ENCODE peak calls at places on chromosomes 2 and 18, in four cellular contexts. One of them, this sample, is unnamed.

GRCh38 chr18:50704541-50704940 is 115.3 kb downstream of the MRO start:
- DNase-seq in OCI-LY7: no peak
- DNase-seq in cardiac muscle cell: peak
- DNase-seq in psoas muscle: no peak
- DNase-seq in this sample: no peak

GRCh38 chr2:317501-318424 is 29.9 kb upstream of the ALKAL2 start:
- DNase-seq in OCI-LY7: no peak
- DNase-seq in cardiac muscle cell: peak
- DNase-seq in psoas muscle: no peak
- DNase-seq in this sample: peak

GRCh38 chr2:117828870-117829269 is 14.4 kb downstream of the DDX18 start:
- DNase-seq in OCI-LY7: no peak
- DNase-seq in cardiac muscle cell: no peak
- DNase-seq in psoas muscle: no peak
- DNase-seq in this sample: no peak

GRCh38 chr2:7792031-7792651 is 874.9 kb downstream of the RNF144A start:
- DNase-seq in OCI-LY7: no peak
- DNase-seq in cardiac muscle cell: no peak
- DNase-seq in psoas muscle: no peak
- DNase-seq in this sample: no peak

GRCh38 chr2:173997269-173997668 is 32.1 kb upstream of the SP3 start:
- DNase-seq in OCI-LY7: peak
- DNase-seq in cardiac muscle cell: peak
- DNase-seq in psoas muscle: peak
- DNase-seq in this sample: no peak

GRCh38 chr2:219352448-219353023 is 20.0 kb upstream of the RESP18 start:
- DNase-seq in OCI-LY7: peak
- DNase-seq in cardiac muscle cell: peak
- DNase-seq in psoas muscle: no peak
- DNase-seq in this sample: peak

GRCh38 chr2:42103829-42104228 is 56.0 kb downstream of the PKDCC start:
- DNase-seq in OCI-LY7: no peak
- DNase-seq in cardiac muscle cell: no peak
- DNase-seq in psoas muscle: no peak
- DNase-seq in this sample: no peak

GRCh38 chr2:29033172-29033571 is 41.2 kb downstream of the PCARE start:
- DNase-seq in OCI-LY7: no peak
- DNase-seq in cardiac muscle cell: peak
- DNase-seq in psoas muscle: peak
- DNase-seq in this sample: no peak

GRCh38 chr2:178279142-178279541 is 84.8 kb downstream of the OSBPL6 start:
- DNase-seq in OCI-LY7: no peak
- DNase-seq in cardiac muscle cell: peak
- DNase-seq in psoas muscle: no peak
- DNase-seq in this sample: no peak

GRCh38 chr2:101356486-101356885 is 30.8 kb downstream of the CREG2 start:
- DNase-seq in OCI-LY7: no peak
- DNase-seq in cardiac muscle cell: peak
- DNase-seq in psoas muscle: no peak
- DNase-seq in this sample: no peak

GRCh38 chr18:9642799-9643445 is 28.6 kb upstream of the PPP4R1 start:
- DNase-seq in OCI-LY7: no peak
- DNase-seq in cardiac muscle cell: peak
- DNase-seq in psoas muscle: no peak
- DNase-seq in this sample: no peak

GRCh38 chr2:229636568-229636967 is 77.8 kb downstream of the DNER start:
- DNase-seq in OCI-LY7: no peak
- DNase-seq in cardiac muscle cell: no peak
- DNase-seq in psoas muscle: no peak
- DNase-seq in this sample: no peak

GRCh38 chr2:71935291-71935848 is 212.3 kb downstream of the CYP26B1 start:
- DNase-seq in OCI-LY7: no peak
- DNase-seq in cardiac muscle cell: peak
- DNase-seq in psoas muscle: peak
- DNase-seq in this sample: no peak

GRCh38 chr18:31954349-31954748 is 11.4 kb upstream of the TRAPPC8 start:
- DNase-seq in OCI-LY7: no peak
- DNase-seq in cardiac muscle cell: peak
- DNase-seq in psoas muscle: no peak
- DNase-seq in this sample: no peak

GRCh38 chr2:223475901-223476300 is 126.3 kb downstream of the SCG2 start:
- DNase-seq in OCI-LY7: no peak
- DNase-seq in cardiac muscle cell: no peak
- DNase-seq in psoas muscle: no peak
- DNase-seq in this sample: no peak

GRCh38 chr2:199464614-199465352 is 7.0 kb upstream of the SATB2 start:
- DNase-seq in OCI-LY7: no peak
- DNase-seq in cardiac muscle cell: no peak
- DNase-seq in psoas muscle: no peak
- DNase-seq in this sample: no peak

GRCh38 chr2:124001681-124002080 is 23.4 kb upstream of the CNTNAP5 start:
- DNase-seq in OCI-LY7: no peak
- DNase-seq in cardiac muscle cell: no peak
- DNase-seq in psoas muscle: no peak
- DNase-seq in this sample: no peak

GRCh38 chr2:73290049-73290839 is 3.1 kb downstream of the EGR4 start:
- DNase-seq in OCI-LY7: peak
- DNase-seq in cardiac muscle cell: peak
- DNase-seq in psoas muscle: no peak
- DNase-seq in this sample: no peak

GRCh38 chr18:50424877-50425690 is 50.2 kb downstream of the SKA1 start:
- DNase-seq in OCI-LY7: no peak
- DNase-seq in cardiac muscle cell: peak
- DNase-seq in psoas muscle: no peak
- DNase-seq in this sample: no peak

GRCh38 chr2:15745907-15746306 is 154.2 kb downstream of the DDX1 start:
- DNase-seq in OCI-LY7: no peak
- DNase-seq in cardiac muscle cell: no peak
- DNase-seq in psoas muscle: no peak
- DNase-seq in this sample: no peak

GRCh38 chr2:10236571-10237391 is 65.9 kb upstream of the HPCAL1 start:
- DNase-seq in OCI-LY7: no peak
- DNase-seq in cardiac muscle cell: no peak
- DNase-seq in psoas muscle: peak
- DNase-seq in this sample: no peak

GRCh38 chr2:10575566-10576300 is 114.0 kb downstream of the NOL10 start:
- DNase-seq in OCI-LY7: no peak
- DNase-seq in cardiac muscle cell: peak
- DNase-seq in psoas muscle: no peak
- DNase-seq in this sample: no peak

GRCh38 chr2:18156002-18156401 is 277.5 kb downstream of the KCNS3 start:
- DNase-seq in OCI-LY7: no peak
- DNase-seq in cardiac muscle cell: no peak
- DNase-seq in psoas muscle: no peak
- DNase-seq in this sample: no peak

GRCh38 chr2:99101697-99102096 is 39.8 kb upstream of the C2orf15 start:
- DNase-seq in OCI-LY7: no peak
- DNase-seq in cardiac muscle cell: peak
- DNase-seq in psoas muscle: no peak
- DNase-seq in this sample: no peak

GRCh38 chr18:8341481-8342230 is 267.6 kb upstream of the RAB12 start:
- DNase-seq in OCI-LY7: no peak
- DNase-seq in cardiac muscle cell: peak
- DNase-seq in psoas muscle: no peak
- DNase-seq in this sample: no peak

GRCh38 chr2:236014408-236015131 is 153.6 kb downstream of the GBX2 start:
- DNase-seq in OCI-LY7: no peak
- DNase-seq in cardiac muscle cell: no peak
- DNase-seq in psoas muscle: no peak
- DNase-seq in this sample: no peak

GRCh38 chr2:240234503-240234951 is 94.1 kb upstream of the OTOS start:
- DNase-seq in OCI-LY7: no peak
- DNase-seq in cardiac muscle cell: no peak
- DNase-seq in psoas muscle: no peak
- DNase-seq in this sample: no peak

GRCh38 chr2:15748736-15749323 is 157.2 kb downstream of the DDX1 start:
- DNase-seq in OCI-LY7: peak
- DNase-seq in cardiac muscle cell: peak
- DNase-seq in psoas muscle: no peak
- DNase-seq in this sample: peak

GRCh38 chr2:216594081-216594480 is 39.1 kb upstream of the IGFBP2 start:
- DNase-seq in OCI-LY7: no peak
- DNase-seq in cardiac muscle cell: no peak
- DNase-seq in psoas muscle: no peak
- DNase-seq in this sample: no peak

GRCh38 chr2:216591480-216591879 is 41.7 kb upstream of the IGFBP2 start:
- DNase-seq in OCI-LY7: no peak
- DNase-seq in cardiac muscle cell: no peak
- DNase-seq in psoas muscle: no peak
- DNase-seq in this sample: no peak

GRCh38 chr2:216588771-216589363 is 44.4 kb upstream of the IGFBP2 start:
- DNase-seq in OCI-LY7: no peak
- DNase-seq in cardiac muscle cell: no peak
- DNase-seq in psoas muscle: no peak
- DNase-seq in this sample: no peak

GRCh38 chr2:216589779-216590178 is 43.4 kb upstream of the IGFBP2 start:
- DNase-seq in OCI-LY7: no peak
- DNase-seq in cardiac muscle cell: no peak
- DNase-seq in psoas muscle: no peak
- DNase-seq in this sample: no peak

GRCh38 chr2:216590780-216591179 is 42.4 kb upstream of the IGFBP2 start:
- DNase-seq in OCI-LY7: no peak
- DNase-seq in cardiac muscle cell: peak
- DNase-seq in psoas muscle: no peak
- DNase-seq in this sample: no peak
- TF ChIP-seq CTCF in OCI-LY7: no peak
- TF ChIP-seq CTCF in cardiac muscle cell: peak
- TF ChIP-seq CTCF in psoas muscle: no peak
- TF ChIP-seq CTCF in this sample: no peak

GRCh38 chr2:128601298-128602037 is 282.8 kb upstream of the HS6ST1 start:
- DNase-seq in OCI-LY7: no peak
- DNase-seq in cardiac muscle cell: no peak
- DNase-seq in psoas muscle: peak
- DNase-seq in this sample: no peak
- TF ChIP-seq CTCF in OCI-LY7: no peak
- TF ChIP-seq CTCF in cardiac muscle cell: no peak
- TF ChIP-seq CTCF in psoas muscle: no peak
- TF ChIP-seq CTCF in this sample: no peak

GRCh38 chr2:176170606-176171005 is 13.5 kb downstream of the HOXD3 start:
- DNase-seq in OCI-LY7: no peak
- DNase-seq in cardiac muscle cell: no peak
- DNase-seq in psoas muscle: no peak
- DNase-seq in this sample: no peak

GRCh38 chr2:176172007-176172747 is 15.1 kb downstream of the HOXD3 start:
- DNase-seq in OCI-LY7: no peak
- DNase-seq in cardiac muscle cell: no peak
- DNase-seq in psoas muscle: no peak
- DNase-seq in this sample: no peak

GRCh38 chr2:176169711-176170110 is 12.6 kb downstream of the HOXD3 start:
- DNase-seq in OCI-LY7: no peak
- DNase-seq in cardiac muscle cell: no peak
- DNase-seq in psoas muscle: no peak
- DNase-seq in this sample: no peak

GRCh38 chr2:176172748-176173586 is 15.5 kb upstream of the HOXD1 start:
- DNase-seq in OCI-LY7: no peak
- DNase-seq in cardiac muscle cell: no peak
- DNase-seq in psoas muscle: no peak
- DNase-seq in this sample: no peak

GRCh38 chr2:176171331-176172006 is 14.4 kb downstream of the HOXD3 start:
- DNase-seq in OCI-LY7: no peak
- DNase-seq in cardiac muscle cell: no peak
- DNase-seq in psoas muscle: no peak
- DNase-seq in this sample: no peak
- TF ChIP-seq CTCF in OCI-LY7: no peak
- TF ChIP-seq CTCF in cardiac muscle cell: no peak
- TF ChIP-seq CTCF in psoas muscle: no peak
- TF ChIP-seq CTCF in this sample: no peak

GRCh38 chr2:66445076-66445724 is 10.3 kb downstream of the MEIS1 start:
- DNase-seq in OCI-LY7: no peak
- DNase-seq in cardiac muscle cell: no peak
- DNase-seq in psoas muscle: peak
- DNase-seq in this sample: no peak
- TF ChIP-seq CTCF in OCI-LY7: no peak
- TF ChIP-seq CTCF in cardiac muscle cell: no peak
- TF ChIP-seq CTCF in psoas muscle: no peak
- TF ChIP-seq CTCF in this sample: peak

DNA sequence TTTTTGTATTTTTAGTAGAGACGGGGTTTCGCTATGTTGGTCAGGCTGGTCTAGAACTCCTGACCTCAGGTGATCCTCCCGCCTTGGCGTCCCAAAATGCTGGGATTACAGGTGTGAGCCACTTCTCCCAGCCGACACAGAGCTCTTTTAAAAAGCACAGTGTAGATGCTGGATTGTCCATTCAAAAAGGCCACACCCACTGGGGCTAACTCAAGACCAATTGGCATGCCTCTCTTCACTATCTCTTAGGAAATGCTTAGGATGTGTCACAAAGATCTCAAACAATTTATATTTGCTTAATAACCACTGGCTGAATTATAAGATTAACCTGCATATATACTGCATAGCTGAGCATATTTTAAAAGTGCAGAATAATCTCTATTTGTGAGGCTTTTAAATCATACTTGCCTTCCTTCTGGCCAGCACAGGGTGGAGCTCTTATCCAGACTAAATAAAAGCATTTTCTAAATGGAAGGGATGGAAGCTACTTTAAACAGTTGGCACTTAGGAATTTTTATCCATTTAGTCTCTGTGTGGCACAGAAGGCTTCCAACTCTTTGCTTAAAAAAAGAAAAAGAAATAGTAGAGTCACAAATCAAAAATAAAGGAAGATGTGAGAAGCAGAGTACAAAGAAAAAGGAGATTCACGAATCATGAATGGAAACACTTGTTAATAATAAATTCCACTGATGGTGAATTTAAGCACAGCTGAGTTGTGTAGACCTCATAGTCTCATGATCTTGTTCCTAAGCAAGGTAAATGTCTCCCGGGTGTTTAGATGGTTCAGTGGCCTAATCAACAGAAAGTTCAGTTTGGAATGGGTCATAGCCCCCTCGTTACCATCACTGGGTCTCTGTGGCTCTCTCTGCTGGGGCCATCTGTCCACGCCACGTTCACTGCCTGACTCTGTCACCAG is 22.4 kb downstream of the CRYGD start:
- DNase-seq in OCI-LY7: no peak
- DNase-seq in cardiac muscle cell: peak
- DNase-seq in psoas muscle: no peak
- DNase-seq in this sample: no peak
- TF ChIP-seq CTCF in OCI-LY7: peak
- TF ChIP-seq CTCF in cardiac muscle cell: peak
- TF ChIP-seq CTCF in psoas muscle: no peak
- TF ChIP-seq CTCF in this sample: peak

This sample was measured in neural crest cell.